ENCODE peak calls at places on chromosomes 4 and X, in eight cellular contexts. N is NCI-H1105, J is activated T-cell treated with anti-CD3 and anti-CD28 coated beads for 24 hours, H is NCI-H2029 treated with DMSO at 0.1 percent for 48 hours, T is KBM-7, R is mucosa of gallbladder, X is HS-27A, M is neural progenitor cell. O is an unnamed sample.

GRCh38 chr4:177047070-177047850 is 254.5 kb upstream of the VEGFC start:
- DNase-seq in R (peak), T (peak), X (peak), N (peak), J (peak), M (peak), H (peak), O (peak)

GRCh38 chr4:185792384-185793146 is 19.4 kb downstream of the SORBS2 start:
- DNase-seq in M (peak), R (no peak), T (no peak), J (no peak), H (no peak), X (peak), N (peak), O (no peak)

GRCh38 chrX:74492720-74493201 is 71.5 kb downstream of the SLC16A2 start:
- DNase-seq in H (no peak), N (peak), M (peak), X (no peak), J (peak), T (no peak), R (no peak), O (no peak)

GRCh38 chr4:155025762-155026457 is 182.5 kb upstream of the NPY2R start:
- DNase-seq in M (peak), J (no peak), N (no peak), H (no peak), T (peak), R (peak), X (no peak), O (peak)

GRCh38 chr4:2940267-2941137 is 22.7 kb downstream of the NOP14 start:
- DNase-seq in T (no peak), N (no peak), X (no peak), J (no peak), M (no peak), R (no peak), H (no peak), O (no peak)

GRCh38 chr4:33054161-33054560 is 2334.0 kb downstream of the PCDH7 start:
- DNase-seq in R (no peak), H (no peak), T (no peak), X (no peak), J (no peak), M (no peak), N (no peak), O (no peak)

GRCh38 chr4:77817304-77818076 is 1.7 kb downstream of the CNOT6L start:
- DNase-seq in M (no peak), H (no peak), J (no peak), X (peak), T (peak), N (no peak), R (peak), O (no peak)

GRCh38 chrX:85107407-85107806 is 103.7 kb downstream of the APOOL start:
- DNase-seq in J (no peak), R (no peak), T (no peak), M (no peak), H (no peak), X (no peak), N (no peak), O (no peak)

GRCh38 chr4:109803924-109804571 is 2.2 kb upstream of the CFI start:
- DNase-seq in X (no peak), M (peak), J (no peak), H (no peak), R (peak), T (peak), N (no peak), O (no peak)

GRCh38 chr4:80610845-80611244 is 275.3 kb downstream of the CFAP299 start:
- DNase-seq in T (no peak), M (no peak), R (no peak), X (peak), N (no peak), H (no peak), J (no peak), O (no peak)

GRCh38 chr4:37245391-37245954 is 930 bp downstream of the NWD2 start:
- DNase-seq in X (no peak), J (no peak), M (peak), R (no peak), T (no peak), H (no peak), N (no peak), O (no peak)